ENCODE peak calls at places on chromosomes 2 and 18, in five cellular contexts. E is heart right ventricle, F is esophagus squamous epithelium, P is fibroblast of villous mesenchyme, G is neural progenitor cell. A is an unnamed sample.

GRCh38 chr2:96963316-96963715 is 23.1 kb downstream of the FAM178B start:
- DNase-seq in E (no peak), F (no peak), P (no peak), G (no peak), A (no peak)

GRCh38 chr2:69641887-69642708 is 1.4 kb downstream of the AAK1 start:
- DNase-seq in E (no peak), F (no peak), P (no peak), G (no peak), A (no peak)

GRCh38 chr2:147904051-147904450 is 59.2 kb downstream of the ACVR2A start:
- DNase-seq in E (no peak), F (no peak), P (no peak), G (no peak), A (no peak)

GRCh38 chr2:150133623-150134022 is 353.8 kb downstream of the RND3 start:
- DNase-seq in E (no peak), F (no peak), P (peak), G (no peak), A (peak)

GRCh38 chr2:63698825-63699548 is 110.2 kb downstream of the MDH1 start:
- DNase-seq in E (peak), F (no peak), P (peak), G (peak), A (peak)

GRCh38 chr2:127386246-127386645 is 1.5 kb downstream of the MAP3K2 start:
- DNase-seq in E (no peak), F (no peak), P (peak), G (no peak), A (no peak)

GRCh38 chr2:49224426-49225010 is 70.2 kb upstream of the FSHR start:
- DNase-seq in E (no peak), F (no peak), P (no peak), G (no peak), A (no peak)

GRCh38 chr2:219747637-219748036 is 120.2 kb downstream of the SLC4A3 start:
- DNase-seq in E (no peak), F (no peak), P (no peak), G (no peak), A (no peak)

GRCh38 chr2:119473621-119474370 is 42.1 kb downstream of the TMEM37 start:
- DNase-seq in E (no peak), F (no peak), P (no peak), G (no peak), A (no peak)

GRCh38 chr18:49892148-49892924 is 79.0 kb upstream of the ACAA2 start:
- DNase-seq in E (no peak), F (no peak), P (peak), G (no peak), A (peak)

GRCh38 chr2:46561731-46562450 is 82.5 kb downstream of the TMEM247 start:
- DNase-seq in E (no peak), F (no peak), P (peak), G (no peak), A (no peak)

GRCh38 chr2:42927334-42928160 is 135.2 kb upstream of the HAAO start:
- DNase-seq in E (peak), F (no peak), P (no peak), G (peak), A (no peak)

GRCh38 chr18:63848159-63848558 is 39.3 kb upstream of the SERPINB2 start:
- DNase-seq in E (no peak), F (no peak), P (peak), G (peak), A (peak)

GRCh38 chr2:67671464-67672450 is 274.6 kb downstream of the ETAA1 start:
- DNase-seq in E (no peak), F (no peak), P (no peak), G (no peak), A (no peak)

GRCh38 chr2:149931486-149931885 is 343.9 kb upstream of the MMADHC start:
- DNase-seq in E (no peak), F (no peak), P (no peak), G (peak), A (no peak)

GRCh38 chr2:38376346-38376682 is 759 bp downstream of the ATL2 start:
- DNase-seq in E (no peak), F (no peak), P (peak), G (no peak), A (peak)

GRCh38 chr2:205762883-205763282 is 80.6 kb downstream of the NRP2 start:
- DNase-seq in E (no peak), F (no peak), P (no peak), G (no peak), A (no peak)

GRCh38 chr2:46983065-46983801 is 67.6 kb upstream of the MCFD2 start:
- DNase-seq in E (no peak), F (peak), P (peak), G (no peak), A (peak)

GRCh38 chr2:83565231-83566025 is 893.7 kb downstream of the SUCLG1 start:
- DNase-seq in E (no peak), F (no peak), P (no peak), G (no peak), A (no peak)

GRCh38 chr2:105287692-105288091 is 41.8 kb downstream of the TGFBRAP1 start:
- DNase-seq in E (no peak), F (no peak), P (peak), G (peak), A (peak)

GRCh38 chr2:84906108-84906899 is 848 bp downstream of the TMSB10 start:
- DNase-seq in E (peak), F (no peak), P (no peak), G (peak), A (no peak)

GRCh38 chr18:41858761-41859555 is 96.1 kb upstream of the PIK3C3 start:
- DNase-seq in E (no peak), F (no peak), P (no peak), G (no peak), A (peak)

GRCh38 chr2:11409184-11409959 is 56.6 kb downstream of the E2F6 start:
- DNase-seq in E (no peak), F (no peak), P (peak), G (no peak), A (no peak)

GRCh38 chr18:8960740-8961657 is 141.5 kb upstream of the NDUFV2 start:
- DNase-seq in E (no peak), F (no peak), P (no peak), G (no peak), A (peak)

GRCh38 chr2:9752441-9753275 is 90.6 kb upstream of the TAF1B start:
- DNase-seq in E (no peak), F (no peak), P (no peak), G (no peak), A (no peak)

GRCh38 chr18:12884521-12885323 is 685 bp upstream of the PTPN2 start:
- DNase-seq in E (no peak), F (no peak), P (peak), G (no peak), A (peak)

GRCh38 chr2:215711484-215712034 is 275.7 kb upstream of the FN1 start:
- DNase-seq in E (peak), F (no peak), P (peak), G (no peak), A (peak)

GRCh38 chr2:95316466-95317122 is 19.4 kb downstream of the KCNIP3 start:
- DNase-seq in E (no peak), F (no peak), P (no peak), G (no peak), A (peak)

GRCh38 chr18:902179-902718 is 2.4 kb upstream of the ADCYAP1 start:
- DNase-seq in E (no peak), F (no peak), P (peak), G (peak), A (peak)
- TF ChIP-seq CTCF in E (no peak), F (no peak), P (peak), G (peak), A (peak)

GRCh38 chr2:71306762-71307161 is 24.8 kb upstream of the ZNF638 start:
- DNase-seq in E (no peak), F (no peak), P (peak), G (no peak), A (no peak)
- H3K4me3 ChIP-seq in E (no peak), F (no peak), P (no peak), G (no peak), A (no peak)

GRCh38 chr2:40740419-40740818 is 288.5 kb upstream of the SLC8A1 start:
- DNase-seq in E (no peak), F (no peak), P (peak), G (no peak), A (no peak)
- TF ChIP-seq CTCF in E (no peak), F (no peak), P (no peak), G (no peak), A (no peak)

GRCh38 chr2:78992807-78993517 is 32.5 kb upstream of the REG3G start:
- DNase-seq in E (no peak), F (no peak), P (no peak), G (peak), A (no peak)
- H3K4me3 ChIP-seq in E (peak), F (no peak), P (no peak), G (peak), A (no peak)